ENCODE peak calls at places on chromosomes 13 and 19, in nine cellular contexts. K is GM03348; G is stimulated activated CD4-positive, alpha-beta T cell treated with anti-CD3 and anti-CD28 coated beads, Interleukin-1b, Interleukin-23, amount 100 ng/mL, for 4 hours; R is NCI-H2227 treated with DMSO at 0.1 percent for 48 hours; S is HL-60; U is EL; V is SHP77; P is NCI-H1105 treated with DMSO at 0.1 percent for 48 hours; D is pons. Z is an unnamed sample.

GRCh38 chr13:49443327-49443688 is 556 bp downstream of the CAB39L start:
- DNase-seq in R (peak), S (peak), P (peak), D (peak), K (peak), U (peak), V (no peak), G (peak), Z (peak)

GRCh38 chr13:29758591-29759114 is 91.8 kb downstream of the UBL3 start:
- DNase-seq in U (peak), S (peak), R (no peak), V (no peak), D (peak), P (no peak), G (peak), K (no peak), Z (no peak)

GRCh38 chr19:752652-753517 is 2.0 kb downstream of the MISP start:
- DNase-seq in V (peak), D (no peak), R (no peak), G (no peak), U (peak), K (peak), P (no peak), S (peak), Z (peak)

GRCh38 chr13:52455677-52456041 is 381 bp downstream of the CKAP2 start:
- DNase-seq in S (peak), G (peak), D (peak), P (peak), K (peak), R (peak), U (peak), V (peak), Z (peak)

GRCh38 chr13:113064000-113064533 is 41.5 kb upstream of the F7 start:
- DNase-seq in R (no peak), P (no peak), K (no peak), G (no peak), D (no peak), U (no peak), V (no peak), S (no peak), Z (no peak)

GRCh38 chr13:98442391-98443230 is 134.3 kb downstream of the STK24 start:
- DNase-seq in R (no peak), S (no peak), U (no peak), P (no peak), D (no peak), G (no peak), K (no peak), V (no peak), Z (no peak)

GRCh38 chr13:109256866-109257760 is 529.3 kb downstream of the IRS2 start:
- DNase-seq in U (peak), R (no peak), G (no peak), K (peak), S (no peak), P (no peak), V (no peak), D (no peak), Z (peak)

GRCh38 chr19:16316506-16316882 is 8.1 kb upstream of the KLF2 start:
- DNase-seq in K (no peak), V (no peak), S (peak), D (peak), G (no peak), P (no peak), R (no peak), U (no peak), Z (no peak)

GRCh38 chr19:7326105-7326877 is 22.4 kb upstream of the ARHGEF18 start:
- DNase-seq in R (no peak), G (no peak), U (peak), D (no peak), P (no peak), V (no peak), K (no peak), S (peak), Z (peak)

GRCh38 chr19:43527860-43528622 is 1.0 kb upstream of the ETHE1 start:
- DNase-seq in G (no peak), P (peak), D (no peak), S (no peak), U (peak), R (no peak), V (peak), K (no peak), Z (peak)

GRCh38 chr19:23401086-23401485 is 5.8 kb upstream of the ZNF91 start:
- DNase-seq in S (no peak), D (no peak), V (no peak), R (no peak), K (no peak), P (no peak), U (no peak), G (no peak), Z (no peak)

GRCh38 chr13:35984776-35985453 is 146.3 kb downstream of the DCLK1 start:
- DNase-seq in U (no peak), K (no peak), D (no peak), G (no peak), V (peak), S (no peak), R (peak), P (peak), Z (no peak)

GRCh38 chr13:75881109-75881775 is 245.1 kb downstream of the LMO7 start:
- DNase-seq in K (no peak), D (no peak), P (no peak), G (no peak), R (no peak), U (no peak), S (no peak), V (no peak), Z (peak)

GRCh38 chr13:97004096-97004876 is 10.0 kb upstream of the OXGR1 start:
- DNase-seq in R (no peak), U (peak), K (no peak), D (no peak), G (no peak), P (no peak), S (no peak), V (no peak), Z (peak)

GRCh38 chr19:3073931-3074595 is 11.8 kb upstream of the TLE5 start:
- DNase-seq in V (no peak), U (no peak), R (no peak), S (no peak), D (no peak), G (no peak), P (no peak), K (no peak), Z (peak)

GRCh38 chr19:17293605-17294004 is 9.6 kb downstream of the ABHD8 start:
- DNase-seq in G (no peak), D (no peak), S (no peak), K (no peak), V (no peak), R (no peak), U (no peak), P (no peak), Z (no peak)

GRCh38 chr13:46374710-46375109 is 12.3 kb downstream of the RUBCNL start:
- DNase-seq in D (no peak), P (no peak), U (no peak), V (no peak), K (no peak), R (no peak), G (no peak), S (peak), Z (no peak)

GRCh38 chr13:65913173-65913572 is 1317.0 kb downstream of the PCDH9 start:
- DNase-seq in V (no peak), G (no peak), P (no peak), S (no peak), U (peak), D (no peak), R (no peak), K (peak), Z (peak)

GRCh38 chr13:103349664-103350063 is 283.4 kb upstream of the SLC10A2 start:
- DNase-seq in K (no peak), S (no peak), D (no peak), R (peak), P (peak), U (no peak), V (no peak), G (no peak), Z (no peak)

GRCh38 chr13:44622259-44622658 is 46.1 kb upstream of the TSC22D1 start:
- DNase-seq in D (peak), S (no peak), K (no peak), V (no peak), R (no peak), U (no peak), G (no peak), P (no peak), Z (peak)

GRCh38 chr13:26985285-26985878 is 186.2 kb downstream of the USP12 start:
- DNase-seq in U (peak), G (peak), D (peak), S (peak), K (peak), P (peak), V (peak), R (peak), Z (peak)

GRCh38 chr13:31399690-31400089 is 199.9 kb downstream of the B3GLCT start:
- DNase-seq in K (no peak), R (no peak), D (no peak), S (no peak), U (no peak), P (no peak), G (no peak), V (no peak), Z (no peak)

GRCh38 chr13:28805193-28805819 is 14.8 kb upstream of the MTUS2 start:
- DNase-seq in D (no peak), S (peak), P (no peak), V (peak), R (no peak), K (peak), G (no peak), U (peak), Z (no peak)

GRCh38 chr19:38514812-38515633 is 81.5 kb downstream of the RYR1 start:
- DNase-seq in S (peak), R (peak), V (peak), D (peak), P (peak), K (peak), U (peak), G (peak), Z (peak)

GRCh38 chr19:45154064-45154827 is 6.5 kb downstream of the NKPD1 start:
- DNase-seq in G (no peak), S (no peak), K (peak), D (no peak), V (no peak), P (no peak), U (peak), R (no peak), Z (peak)

GRCh38 chr13:101942038-101942437 is 459.8 kb downstream of the FGF14 start:
- DNase-seq in P (peak), D (peak), V (peak), R (peak), U (peak), S (no peak), K (no peak), G (no peak), Z (peak)

GRCh38 chr19:54364775-54365257 is at the start of gene LAIR1:
- DNase-seq in G (no peak), R (no peak), K (no peak), V (no peak), S (peak), D (peak), U (no peak), P (no peak), Z (no peak)

GRCh38 chr19:13060233-13060963 is 42.3 kb downstream of the LYL1 start:
- DNase-seq in R (no peak), U (peak), D (peak), V (no peak), S (no peak), G (no peak), P (no peak), K (peak), Z (no peak)

GRCh38 chr13:44267203-44267602 is 106.4 kb upstream of the SERP2 start:
- DNase-seq in K (no peak), G (no peak), R (no peak), S (no peak), V (no peak), D (no peak), U (no peak), P (no peak), Z (no peak)

GRCh38 chr19:10306327-10306726 is 3.3 kb downstream of the ZGLP1 start:
- DNase-seq in S (no peak), V (no peak), R (no peak), U (no peak), G (no peak), K (no peak), D (no peak), P (no peak), Z (no peak)

GRCh38 chr19:46719629-46720515 is 3.0 kb upstream of the PRKD2 start:
- DNase-seq in P (no peak), U (no peak), R (no peak), S (no peak), D (no peak), V (no peak), G (no peak), K (no peak), Z (no peak)

GRCh38 chr19:41530761-41531301 is 45.1 kb upstream of the CEACAM21 start:
- DNase-seq in S (peak), R (no peak), P (no peak), U (no peak), G (no peak), V (no peak), D (peak), K (peak), Z (peak)

GRCh38 chr13:75285310-75285709 is 196.7 kb downstream of the TBC1D4 start:
- DNase-seq in U (no peak), G (no peak), V (no peak), K (no peak), D (peak), S (no peak), R (no peak), P (no peak), Z (no peak)

GRCh38 chr13:110529522-110530311 is 31.8 kb downstream of the RAB20 start:
- DNase-seq in U (no peak), G (no peak), P (no peak), V (no peak), R (no peak), K (no peak), S (no peak), D (no peak), Z (no peak)

GRCh38 chr13:44109986-44110640 is 230.4 kb downstream of the LACC1 start:
- DNase-seq in K (no peak), D (no peak), S (no peak), U (no peak), V (no peak), G (no peak), P (no peak), R (no peak), Z (no peak)